ENCODE peak calls at places on chromosomes 16 and 17, in nine cellular contexts. X, J, N, Q, F, W, I, H and B are unnamed samples.

GRCh38 chr17:64741038-64741641 is 79.0 kb upstream of the SMURF2 start:
- DNase-seq in X (peak; percentile 76), J (no peak), N (no peak), Q (no peak), F (no peak), W (peak; percentile 25), I (no peak), H (no peak), B (peak; percentile 33)

GRCh38 chr17:14037453-14037852 is 31.9 kb upstream of the COX10 start:
- DNase-seq in X (no peak), J (no peak), N (no peak), Q (no peak), F (no peak), W (no peak), I (no peak), H (no peak), B (no peak)

GRCh38 chr16:577796-578195 is 8.0 kb downstream of the PIGQ start:
- DNase-seq in X (no peak), J (no peak), N (no peak), Q (peak; percentile 55), F (no peak), W (no peak), I (no peak), H (no peak), B (no peak)

GRCh38 chr17:50055055-50055425 is 870 bp upstream of the ITGA3 start:
- DNase-seq in X (no peak), J (no peak), N (peak; percentile 84), Q (no peak), F (no peak), W (no peak), I (no peak), H (peak; percentile 95), B (no peak)

GRCh38 chr16:77987772-77988171 is 34.6 kb upstream of the CLEC3A start:
- DNase-seq in X (no peak), J (no peak), N (no peak), Q (no peak), F (no peak), W (no peak), I (no peak), H (no peak), B (no peak)

GRCh38 chr16:50835358-50836060 is 93.6 kb downstream of the CYLD start:
- DNase-seq in X (no peak), J (no peak), N (no peak), Q (no peak), F (no peak), W (no peak), I (no peak), H (no peak), B (no peak)

GRCh38 chr16:74580828-74581227 is 26.1 kb downstream of the GLG1 start:
- DNase-seq in X (no peak), J (no peak), N (no peak), Q (no peak), F (no peak), W (no peak), I (no peak), H (no peak), B (no peak)

GRCh38 chr17:30346211-30346831 is 12.5 kb upstream of the TMIGD1 start:
- DNase-seq in X (no peak), J (no peak), N (no peak), Q (no peak), F (no peak), W (peak; percentile 42), I (no peak), H (no peak), B (no peak)

GRCh38 chr16:19517424-19518089 is 4.3 kb downstream of the GDE1 start:
- DNase-seq in X (peak; percentile 42), J (no peak), N (no peak), Q (no peak), F (no peak), W (peak; percentile 86), I (peak; percentile 48), H (peak; percentile 92), B (no peak)

GRCh38 chr17:73973881-73974409 is 229.5 kb upstream of the RPL38 start:
- DNase-seq in X (no peak), J (no peak), N (peak; percentile 53), Q (no peak), F (no peak), W (peak; percentile 6), I (no peak), H (no peak), B (no peak)

GRCh38 chr16:507996-508395 is 19.5 kb upstream of the CAPN15 start:
- DNase-seq in X (no peak), J (no peak), N (no peak), Q (no peak), F (no peak), W (no peak), I (no peak), H (no peak), B (no peak)

GRCh38 chr16:11361751-11362742 is 16.8 kb downstream of the RMI2 start:
- DNase-seq in X (no peak), J (no peak), N (no peak), Q (no peak), F (no peak), W (peak; percentile 69), I (no peak), H (peak; percentile 41), B (peak; percentile 33)

GRCh38 chr17:27654654-27655524 is 23.9 kb downstream of the LGALS9 start:
- DNase-seq in X (peak; percentile 45), J (no peak), N (peak; percentile 94), Q (peak; percentile 82), F (peak; percentile 79), W (peak; percentile 53), I (peak; percentile 94), H (peak; percentile 70), B (peak; percentile 33)

GRCh38 chr16:2968738-2969544 is at the start of gene PAQR4:
- DNase-seq in X (peak; percentile 81), J (no peak), N (peak; percentile 94), Q (peak; percentile 95), F (peak; percentile 91), W (peak; percentile 80), I (peak; percentile 84), H (peak; percentile 92), B (peak; percentile 89)

GRCh38 chr17:1617620-1618174 is 10.9 kb downstream of the SLC43A2 start:
- DNase-seq in X (peak; percentile 77), J (no peak), N (peak; percentile 31), Q (no peak), F (no peak), W (peak; percentile 79), I (peak; percentile 80), H (no peak), B (peak; percentile 32)

GRCh38 chr16:29684671-29685070 is 5.7 kb downstream of the QPRT start:
- DNase-seq in X (no peak), J (no peak), N (no peak), Q (no peak), F (no peak), W (no peak), I (no peak), H (no peak), B (no peak)

GRCh38 chr16:29694384-29695195 is 15.6 kb downstream of the QPRT start:
- DNase-seq in X (no peak), J (no peak), N (no peak), Q (no peak), F (no peak), W (peak; percentile 84), I (no peak), H (no peak), B (peak; percentile 44)

GRCh38 chr17:28949185-28950016 is 1.9 kb downstream of the PHF12 start:
- DNase-seq in X (no peak), J (peak; percentile 45), N (peak; percentile 83), Q (peak; percentile 84), F (peak; percentile 52), W (peak; percentile 33), I (peak; percentile 48), H (peak; percentile 26), B (no peak)

GRCh38 chr17:39208136-39208535 is 8.1 kb downstream of the RPL19 start:
- DNase-seq in X (peak; percentile 53), J (no peak), N (no peak), Q (no peak), F (no peak), W (no peak), I (no peak), H (no peak), B (no peak)

GRCh38 chr17:6995500-6996255 is at the start of gene ALOX12:
- DNase-seq in X (no peak), J (no peak), N (peak; percentile 72), Q (peak; percentile 65), F (no peak), W (no peak), I (no peak), H (no peak), B (peak; percentile 55)
- H3K4me3 ChIP-seq in X (no peak within 1 kb of the TSS), J (no peak within 1 kb of the TSS), N (peak within 1 kb of the TSS; percentile 35), Q (peak within 1 kb of the TSS; percentile 30), F (peak within 1 kb of the TSS; percentile 72), W (peak within 1 kb of the TSS; percentile 16), I (no peak within 1 kb of the TSS), H (no peak within 1 kb of the TSS), B (peak within 1 kb of the TSS; percentile 7)

DNA sequence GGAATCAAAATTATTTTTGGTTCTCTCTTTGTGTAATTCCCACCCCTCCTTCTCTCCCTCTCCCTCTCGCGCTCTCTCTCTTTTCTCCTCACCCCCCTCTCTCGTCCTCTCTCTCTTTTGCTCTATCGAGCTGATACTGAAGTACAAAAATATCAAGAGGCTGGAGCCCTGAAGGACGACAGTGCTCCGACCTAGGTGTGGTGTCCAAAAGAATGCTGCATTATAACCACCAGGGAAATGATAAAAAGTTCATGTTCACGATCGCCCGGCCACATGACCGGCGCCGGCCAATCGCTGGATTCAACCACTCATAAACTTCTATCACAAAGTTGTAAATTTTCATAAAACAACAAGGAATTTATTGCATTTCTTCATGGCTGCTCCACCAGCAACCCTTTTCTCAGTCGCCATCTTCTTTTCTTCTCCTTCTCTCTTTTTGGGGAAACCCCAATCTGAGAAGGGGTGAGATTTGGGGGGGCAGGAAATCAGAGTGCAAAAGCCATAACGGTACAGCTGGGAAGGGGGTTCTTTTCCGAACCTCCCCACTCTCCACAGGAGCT is at the start of gene HOXB6:
- DNase-seq in X (no peak), J (no peak), N (no peak), Q (no peak), F (no peak), W (peak; percentile 63), I (peak; percentile 67), H (peak; percentile 79), B (no peak)
- H3K4me3 ChIP-seq in X (no peak within 1 kb of the TSS), J (peak within 1 kb of the TSS; percentile 87), N (no peak within 1 kb of the TSS), Q (no peak within 1 kb of the TSS), F (no peak within 1 kb of the TSS), W (peak within 1 kb of the TSS; percentile 88), I (peak within 1 kb of the TSS; percentile 59), H (peak within 1 kb of the TSS; percentile 82), B (no peak within 1 kb of the TSS)

DNA sequence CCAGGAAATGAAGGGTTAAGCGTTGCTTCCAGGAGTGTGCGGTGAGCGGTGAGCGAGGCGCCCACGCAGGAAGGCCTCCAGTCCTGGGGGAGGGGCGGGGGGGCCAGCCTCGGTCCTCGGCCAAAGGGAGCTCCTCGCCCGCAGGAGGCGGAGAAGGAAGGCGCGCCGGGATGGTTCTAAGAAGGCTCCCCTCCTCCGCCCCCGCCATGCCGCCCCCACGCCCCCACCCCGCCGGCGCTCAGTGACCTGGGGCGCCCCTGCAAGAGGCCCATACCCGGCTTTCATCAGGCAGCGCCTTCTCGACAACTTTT is 2.2 kb downstream of the RBFOX3 start:
- DNase-seq in X (no peak), J (no peak), N (no peak), Q (no peak), F (no peak), W (no peak), I (no peak), H (no peak), B (no peak)
- H3K4me3 ChIP-seq in X (no peak overlapping the region), J (no peak overlapping the region), N (no peak overlapping the region), Q (no peak overlapping the region), F (no peak overlapping the region), W (no peak overlapping the region), I (no peak overlapping the region), H (no peak overlapping the region), B (no peak overlapping the region)

GRCh38 chr17:81398170-81398854 is 3.1 kb downstream of the BAHCC1 start:
- DNase-seq in X (peak; percentile 49), J (no peak), N (peak; percentile 80), Q (no peak), F (no peak), W (peak; percentile 65), I (peak; percentile 52), H (peak; percentile 47), B (no peak)
- H3K4me3 ChIP-seq in X (peak overlapping the region; percentile 48), J (peak overlapping the region; percentile 89), N (peak overlapping the region; percentile 51), Q (peak overlapping the region; percentile 82), F (peak overlapping the region; percentile 83), W (peak overlapping the region; percentile 66), I (peak overlapping the region; percentile 76), H (peak overlapping the region; percentile 98), B (peak overlapping the region; percentile 62)